ENCODE peak calls at places on chromosomes 7 and 10, in five cellular contexts. Z is HepG2, E is H1, W is GM12878, X is K562. J is an unnamed sample.

GRCh38 chr10:10642741-10643280 is 374.9 kb upstream of the CELF2 start:
- DNase-seq in Z (no peak), E (no peak), W (no peak), X (no peak), J (no peak)

GRCh38 chr10:126229701-126230100 is 158.6 kb downstream of the ADAM12 start:
- DNase-seq in Z (no peak), E (no peak), W (no peak), X (no peak), J (no peak)

GRCh38 chr10:10133271-10133670 is 884.4 kb upstream of the CELF2 start:
- DNase-seq in Z (no peak), E (no peak), W (no peak), X (no peak), J (no peak)

GRCh38 chr10:56836659-56837058 is 475.6 kb upstream of the ZWINT start:
- DNase-seq in Z (no peak), E (no peak), W (no peak), X (no peak), J (no peak)

GRCh38 chr7:43248961-43249807 is 136.7 kb downstream of the HECW1 start:
- DNase-seq in Z (no peak), E (no peak), W (no peak), X (peak), J (peak)

GRCh38 chr7:101410743-101411476 is 48.2 kb downstream of the COL26A1 start:
- DNase-seq in Z (peak), E (peak), W (no peak), X (peak), J (peak)

GRCh38 chr7:138243430-138243829 is 167.2 kb downstream of the AKR1D1 start:
- DNase-seq in Z (peak), E (peak), W (no peak), X (peak), J (no peak)

GRCh38 chr7:106152313-106152665 is 40.2 kb upstream of the SYPL1 start:
- DNase-seq in Z (no peak), E (no peak), W (no peak), X (no peak), J (no peak)

GRCh38 chr10:55631071-55631654 is 729.9 kb downstream of the ZWINT start:
- DNase-seq in Z (no peak), E (no peak), W (no peak), X (no peak), J (no peak)

GRCh38 chr7:30931161-30931926 is 19.7 kb downstream of the AQP1 start:
- DNase-seq in Z (no peak), E (no peak), W (no peak), X (no peak), J (no peak)

GRCh38 chr7:130960208-130960988 is 226.4 kb upstream of the KLF14 start:
- DNase-seq in Z (no peak), E (no peak), W (peak), X (no peak), J (peak)

GRCh38 chr7:44587843-44588711 is 6.0 kb upstream of the TMED4 start:
- DNase-seq in Z (peak), E (no peak), W (peak), X (no peak), J (peak)

GRCh38 chr7:4841836-4842235 is 20.0 kb downstream of the PAPOLB start:
- DNase-seq in Z (no peak), E (no peak), W (no peak), X (no peak), J (no peak)

GRCh38 chr7:105853931-105854419 is 22.4 kb downstream of the ATXN7L1 start:
- DNase-seq in Z (no peak), E (no peak), W (no peak), X (no peak), J (no peak)

GRCh38 chr7:42691030-42691639 is 220.7 kb downstream of the C7orf25 start:
- DNase-seq in Z (peak), E (no peak), W (no peak), X (no peak), J (peak)

GRCh38 chr10:73771722-73772279 is 10.0 kb upstream of the CHCHD1 start:
- DNase-seq in Z (peak), E (no peak), W (no peak), X (no peak), J (peak)

GRCh38 chr10:123019264-123019663 is 10.5 kb downstream of the ACADSB start:
- DNase-seq in Z (peak), E (no peak), W (no peak), X (no peak), J (no peak)

GRCh38 chr7:6462094-6462493 is 14.3 kb upstream of the DAGLB start:
- DNase-seq in Z (no peak), E (no peak), W (no peak), X (no peak), J (no peak)

GRCh38 chr7:6465862-6466261 is 18.1 kb upstream of the DAGLB start:
- DNase-seq in Z (no peak), E (no peak), W (no peak), X (no peak), J (no peak)

GRCh38 chr7:6460990-6461584 is 13.3 kb upstream of the DAGLB start:
- DNase-seq in Z (no peak), E (no peak), W (no peak), X (no peak), J (no peak)

GRCh38 chr7:6460303-6460702 is 12.5 kb upstream of the DAGLB start:
- DNase-seq in Z (no peak), E (no peak), W (no peak), X (no peak), J (no peak)
- TF ChIP-seq POLR2AphosphoS5 in Z (peak), E (no peak), W (no peak), X (no peak), J (no peak)

GRCh38 chr10:15661574-15661973 is 58.1 kb downstream of the ITGA8 start:
- DNase-seq in Z (no peak), E (no peak), W (no peak), X (no peak), J (no peak)

GRCh38 chr10:15658099-15658702 is 61.5 kb downstream of the ITGA8 start:
- DNase-seq in Z (no peak), E (no peak), W (no peak), X (no peak), J (no peak)

DNA sequence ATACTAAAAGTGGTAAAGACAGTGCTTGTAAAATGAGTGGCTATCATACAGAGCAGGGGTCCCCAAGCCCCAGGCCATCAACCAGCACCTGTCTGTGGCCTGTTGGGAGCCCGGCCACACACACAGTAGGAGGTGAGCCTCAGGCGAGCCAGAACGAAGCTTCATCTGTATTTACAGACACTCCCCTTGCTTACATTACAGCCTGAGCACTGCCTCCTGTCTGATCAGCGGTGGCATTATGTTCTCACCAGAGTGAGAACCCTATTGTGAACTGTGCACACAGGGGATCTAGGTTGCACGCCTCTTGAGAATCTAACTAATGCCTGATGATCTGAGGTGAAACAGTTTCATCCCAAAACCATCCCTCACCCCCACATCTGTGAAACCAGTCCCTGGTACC is 58.7 kb downstream of the ITGA8 start:
- DNase-seq in Z (no peak), E (no peak), W (no peak), X (no peak), J (no peak)
- TF ChIP-seq SP1 in Z (no peak), E (no peak), W (no peak), X (no peak), J (no peak)

GRCh38 chr10:95785317-95785716 is 29.4 kb downstream of the ENTPD1 start:
- DNase-seq in Z (no peak), E (no peak), W (peak), X (no peak), J (no peak)
- TF ChIP-seq POLR2AphosphoS5 in Z (no peak), E (no peak), W (peak), X (no peak), J (no peak)

GRCh38 chr7:1956141-1956540 is 276.6 kb downstream of the MAD1L1 start:
- DNase-seq in Z (no peak), E (no peak), W (no peak), X (no peak), J (no peak)
- TF ChIP-seq SP1 in Z (no peak), E (no peak), W (no peak), X (no peak), J (no peak)

GRCh38 chr10:74825371-74826141 is 844 bp upstream of the KAT6B start:
- DNase-seq in Z (no peak), E (no peak), W (no peak), X (no peak), J (no peak)
- TF ChIP-seq POLR2AphosphoS5 in Z (peak), E (no peak), W (no peak), X (peak), J (peak)

GRCh38 chr10:1156921-1157614 is 100.9 kb downstream of the WDR37 start:
- DNase-seq in Z (no peak), E (no peak), W (no peak), X (no peak), J (no peak)
- TF ChIP-seq SP1 in Z (no peak), E (no peak), W (no peak), X (no peak), J (no peak)

GRCh38 chr7:150976529-150977381 is 1.4 kb downstream of the KCNH2 start:
- DNase-seq in Z (no peak), E (no peak), W (no peak), X (peak), J (no peak)
- TF ChIP-seq POLR2AphosphoS5 in Z (no peak), E (no peak), W (no peak), X (no peak), J (peak)

GRCh38 chr7:117427258-117427701 is at the start of gene ASZ1:
- DNase-seq in Z (no peak), E (no peak), W (no peak), X (peak), J (no peak)

GRCh38 chr7:117424090-117424829 is 3.0 kb downstream of the ASZ1 start:
- DNase-seq in Z (no peak), E (no peak), W (peak), X (no peak), J (no peak)
- TF ChIP-seq SP1 in Z (no peak), E (no peak), W (no peak), X (no peak), J (no peak)